ENCODE peak calls at places on chromosomes 5 and 9, in seven cellular contexts. Y, J, F, E, Q, P and N are unnamed samples.

GRCh38 chr5:15995206-15996052 is 184.2 kb downstream of the MARCHF11 start:
- DNase-seq in Y (peak; percentile 12), J (no peak), F (no peak), E (no peak), Q (no peak), P (no peak), N (peak; percentile 28)

GRCh38 chr5:1204693-1205242 is 3.4 kb downstream of the SLC6A19 start:
- DNase-seq in Y (peak; percentile 31), J (peak; percentile 57), F (no peak), E (peak; percentile 6), Q (no peak), P (peak; percentile 14), N (peak; percentile 88)

GRCh38 chr9:91116226-91116625 is 245.5 kb downstream of the AUH start:
- DNase-seq in Y (no peak), J (no peak), F (no peak), E (no peak), Q (no peak), P (no peak), N (no peak)

GRCh38 chr5:90882448-90882847 is 323.9 kb downstream of the ADGRV1 start:
- DNase-seq in Y (no peak), J (no peak), F (no peak), E (no peak), Q (no peak), P (no peak), N (no peak)

GRCh38 chr5:61051267-61051666 is 106.3 kb downstream of the NDUFAF2 start:
- DNase-seq in Y (no peak), J (no peak), F (no peak), E (no peak), Q (peak; percentile 44), P (no peak), N (peak; percentile 20)

GRCh38 chr5:80958611-80959010 is 1.6 kb upstream of the RASGRF2 start:
- DNase-seq in Y (no peak), J (no peak), F (no peak), E (no peak), Q (no peak), P (no peak), N (no peak)

GRCh38 chr5:34571380-34572041 is 84.6 kb upstream of the RAI14 start:
- DNase-seq in Y (no peak), J (no peak), F (no peak), E (no peak), Q (no peak), P (no peak), N (no peak)

GRCh38 chr5:35067985-35068384 is 20.2 kb upstream of the AGXT2 start:
- DNase-seq in Y (no peak), J (no peak), F (no peak), E (no peak), Q (no peak), P (no peak), N (no peak)

GRCh38 chr5:11873587-11873986 is 30.7 kb downstream of the CTNND2 start:
- DNase-seq in Y (no peak), J (no peak), F (no peak), E (no peak), Q (no peak), P (no peak), N (no peak)

GRCh38 chr9:135409286-135410200 is 70.0 kb upstream of the PPP1R26 start:
- DNase-seq in Y (no peak), J (no peak), F (no peak), E (no peak), Q (no peak), P (no peak), N (peak; percentile 3)

GRCh38 chr5:159324097-159324760 is 6.1 kb downstream of the IL12B start:
- DNase-seq in Y (no peak), J (no peak), F (no peak), E (no peak), Q (peak; percentile 68), P (no peak), N (no peak)

GRCh38 chr9:3957296-3957695 is 342.6 kb downstream of the GLIS3 start:
- DNase-seq in Y (no peak), J (no peak), F (no peak), E (no peak), Q (no peak), P (no peak), N (no peak)

GRCh38 chr9:111301195-111301594 is 28.8 kb downstream of the OR2K2 start:
- DNase-seq in Y (no peak), J (no peak), F (no peak), E (no peak), Q (no peak), P (no peak), N (peak; percentile 29)

GRCh38 chr9:79120533-79121315 is 451.0 kb upstream of the TLE4 start:
- DNase-seq in Y (no peak), J (no peak), F (no peak), E (no peak), Q (no peak), P (peak; percentile 3), N (peak; percentile 28)

GRCh38 chr9:86406366-86406765 is 52.2 kb upstream of the TUT7 start:
- DNase-seq in Y (no peak), J (no peak), F (no peak), E (no peak), Q (no peak), P (no peak), N (peak; percentile 67)

GRCh38 chr5:94901071-94901979 is 282.9 kb downstream of the SLF1 start:
- DNase-seq in Y (no peak), J (no peak), F (no peak), E (no peak), Q (peak; percentile 85), P (no peak), N (peak; percentile 47)

GRCh38 chr5:160456778-160457177 is 35.1 kb downstream of the PTTG1 start:
- DNase-seq in Y (no peak), J (no peak), F (no peak), E (no peak), Q (no peak), P (no peak), N (no peak)

GRCh38 chr5:168167338-168167737 is 124.1 kb upstream of the WWC1 start:
- DNase-seq in Y (no peak), J (no peak), F (no peak), E (no peak), Q (no peak), P (no peak), N (no peak)

GRCh38 chr9:3468407-3469205 is 57.2 kb downstream of the RFX3 start:
- DNase-seq in Y (no peak), J (no peak), F (no peak), E (no peak), Q (no peak), P (no peak), N (no peak)

GRCh38 chr5:14930486-14930885 is 58.9 kb upstream of the ANKH start:
- DNase-seq in Y (no peak), J (no peak), F (no peak), E (no peak), Q (no peak), P (no peak), N (no peak)

GRCh38 chr5:53923969-53924876 is 363.8 kb downstream of the NDUFS4 start:
- DNase-seq in Y (no peak), J (no peak), F (no peak), E (no peak), Q (no peak), P (peak; percentile 18), N (peak; percentile 11)

GRCh38 chr9:95029251-95029650 is 288.3 kb downstream of the FANCC start:
- DNase-seq in Y (no peak), J (no peak), F (no peak), E (no peak), Q (no peak), P (peak; percentile 47), N (no peak)

GRCh38 chr9:8611153-8611552 is 811.6 kb upstream of the DMAC1 start:
- DNase-seq in Y (no peak), J (no peak), F (no peak), E (no peak), Q (no peak), P (no peak), N (no peak)

GRCh38 chr5:146447734-146448380 is 724 bp downstream of the TCERG1 start:
- DNase-seq in Y (peak; percentile 38), J (no peak), F (no peak), E (no peak), Q (no peak), P (no peak), N (peak; percentile 37)

GRCh38 chr9:114521846-114522245 is 16.6 kb upstream of the WHRN start:
- DNase-seq in Y (no peak), J (no peak), F (no peak), E (no peak), Q (peak; percentile 63), P (no peak), N (no peak)

GRCh38 chr5:1093361-1093760 is 18.5 kb downstream of the SLC12A7 start:
- DNase-seq in Y (no peak), J (no peak), F (no peak), E (peak; percentile 71), Q (no peak), P (no peak), N (no peak)

GRCh38 chr5:56060276-56061110 is 65.7 kb upstream of the IL6ST start:
- DNase-seq in Y (no peak), J (no peak), F (no peak), E (no peak), Q (no peak), P (no peak), N (no peak)

GRCh38 chr9:114088571-114089170 is 10.4 kb downstream of the KIF12 start:
- DNase-seq in Y (no peak), J (no peak), F (peak; percentile 40), E (no peak), Q (no peak), P (no peak), N (peak; percentile 1)